ENCODE peak calls at places on chromosomes 11 and 22, in four cellular contexts. S is lower leg skin, T is uterus, R is stomach. A is an unnamed sample.

GRCh38 chr11:123291201-123291869 is 96.3 kb upstream of the CLMP start:
- DNase-seq in S (no peak), T (no peak), R (no peak), A (no peak)

GRCh38 chr22:19879248-19879575 is 24.5 kb upstream of the GNB1L start:
- DNase-seq in S (peak), T (no peak), R (no peak), A (no peak)

GRCh38 chr11:44625759-44626523 is 60.5 kb downstream of the CD82 start:
- DNase-seq in S (peak), T (no peak), R (peak), A (peak)

GRCh38 chr11:71543866-71544265 is 4.4 kb upstream of the KRTAP5-9 start:
- DNase-seq in S (no peak), T (no peak), R (no peak), A (peak)

GRCh38 chr22:43162412-43163150 is 11.2 kb downstream of the TSPO start:
- DNase-seq in S (no peak), T (no peak), R (no peak), A (no peak)

GRCh38 chr22:28015056-28015445 is 96.0 kb upstream of the PITPNB start:
- DNase-seq in S (peak), T (no peak), R (no peak), A (no peak)

GRCh38 chr22:46091277-46091977 is 58.9 kb upstream of the PPARA start:
- DNase-seq in S (no peak), T (no peak), R (no peak), A (no peak)

GRCh38 chr11:108007819-108008218 is 879 bp upstream of the CUL5 start:
- DNase-seq in S (no peak), T (no peak), R (no peak), A (no peak)

GRCh38 chr11:35260342-35260985 is 121.5 kb downstream of the CD44 start:
- DNase-seq in S (no peak), T (no peak), R (no peak), A (no peak)

GRCh38 chr22:36383110-36383581 is 4.6 kb downstream of the MYH9 start:
- DNase-seq in S (no peak), T (no peak), R (peak), A (peak)

GRCh38 chr22:20762233-20762796 is 11.6 kb upstream of the SERPIND1 start:
- DNase-seq in S (no peak), T (no peak), R (no peak), A (no peak)

GRCh38 chr22:45460288-45461109 is 42.2 kb upstream of the FBLN1 start:
- DNase-seq in S (no peak), T (peak), R (no peak), A (no peak)

GRCh38 chr11:36567684-36568083 is at the start of gene RAG1:
- DNase-seq in S (no peak), T (no peak), R (no peak), A (no peak)
- TF ChIP-seq POLR2A in S (no peak), T (no peak), R (no peak), A (no peak)

DNA sequence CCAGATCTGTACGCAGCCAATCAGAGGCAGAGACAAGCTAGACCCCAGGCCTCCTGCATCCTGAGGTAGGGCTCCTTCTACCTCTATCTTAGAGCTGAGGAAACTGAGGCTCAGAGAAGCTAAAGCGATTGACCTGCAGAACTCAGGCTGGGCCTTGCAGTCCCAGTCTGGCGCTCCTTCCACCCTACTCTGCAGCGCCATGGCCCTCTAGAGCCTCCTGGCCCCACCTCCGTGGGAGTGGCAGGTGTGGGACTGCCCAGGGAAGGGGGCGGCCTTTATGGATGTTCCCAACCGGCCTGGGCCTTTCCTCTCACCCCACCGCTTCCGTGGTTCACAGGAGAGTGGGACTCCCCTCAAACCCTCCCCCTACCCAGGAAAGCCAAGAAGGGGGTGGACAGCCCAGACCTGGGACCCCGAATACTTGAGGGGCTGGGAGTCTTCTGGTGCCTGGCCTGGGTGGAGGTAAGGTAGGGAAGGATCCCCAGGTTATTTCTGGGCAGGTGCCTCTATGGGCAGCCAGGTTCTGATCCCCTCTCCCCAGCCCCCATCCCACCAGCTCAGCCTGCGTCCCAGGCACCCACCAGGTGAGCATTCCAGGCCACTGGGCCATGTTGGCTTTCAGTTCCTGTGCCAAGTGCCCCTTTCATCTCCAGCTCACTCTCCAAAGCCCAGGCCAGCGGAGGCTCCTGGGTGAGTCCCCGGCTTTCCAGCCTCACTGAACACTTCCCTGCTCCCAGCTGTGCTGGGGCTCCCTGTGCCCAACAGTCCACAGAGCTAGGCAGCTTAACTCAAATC is 3.0 kb downstream of the WNT11 start:
- DNase-seq in S (no peak), T (no peak), R (no peak), A (no peak)
- TF ChIP-seq CTCF in S (no peak), T (no peak), R (no peak), A (no peak)

DNA sequence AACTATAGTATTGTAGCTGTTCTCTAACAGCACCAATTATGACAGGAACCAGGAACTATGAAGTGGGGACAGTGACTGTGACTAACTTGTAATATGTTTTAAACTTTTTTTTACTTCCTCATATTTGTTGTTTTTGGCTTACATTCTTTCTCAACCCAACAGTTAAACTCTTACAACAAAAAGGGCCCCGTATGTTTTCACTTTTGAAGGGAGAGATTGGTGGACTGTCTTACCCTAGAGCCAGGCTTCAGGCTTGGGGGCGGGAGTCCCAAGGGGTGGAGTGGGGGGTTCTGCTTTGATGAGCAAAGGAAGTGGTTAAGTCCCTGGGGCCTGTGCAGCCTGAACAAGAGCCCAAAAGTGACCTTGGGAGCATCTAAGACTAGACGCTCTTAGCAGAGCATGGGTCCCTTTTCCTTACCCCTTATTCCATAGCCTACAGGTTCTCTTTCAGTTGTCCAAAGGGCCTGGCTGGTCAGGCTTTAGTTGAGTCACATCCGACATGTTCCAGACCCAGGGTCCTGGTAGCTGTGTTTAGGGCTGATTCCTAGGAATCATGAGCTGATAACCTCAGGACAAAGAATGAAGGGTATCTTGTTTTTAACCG is 38.8 kb downstream of the STIM1 start:
- DNase-seq in S (no peak), T (no peak), R (no peak), A (peak)
- TF ChIP-seq POLR2A in S (no peak), T (no peak), R (no peak), A (no peak)

DNA sequence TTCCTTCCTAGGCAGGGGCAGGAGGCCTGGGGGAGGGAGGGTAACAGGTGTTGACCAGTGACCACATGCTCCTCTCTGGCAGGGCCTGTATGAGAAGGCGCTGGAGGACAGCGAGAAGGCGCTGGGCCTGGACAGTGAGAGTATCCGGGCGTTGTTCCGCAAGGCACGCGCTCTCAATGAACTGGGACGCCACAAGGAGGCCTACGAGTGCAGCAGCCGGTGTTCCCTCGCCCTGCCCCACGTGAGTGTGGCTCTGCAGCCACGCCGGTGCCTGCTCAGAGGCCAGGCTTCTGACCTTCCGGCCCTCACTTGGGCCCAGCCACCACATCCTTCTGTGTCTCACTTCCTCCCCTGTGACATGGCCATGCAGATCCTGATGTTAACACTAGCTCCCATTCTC is 25.8 kb downstream of the ZC3H7B start:
- DNase-seq in S (no peak), T (no peak), R (no peak), A (no peak)
- TF ChIP-seq CTCF in S (no peak), T (no peak), R (no peak), A (no peak)

GRCh38 chr11:119320593-119321524 is 3.9 kb upstream of the MCAM start:
- DNase-seq in S (peak), T (peak), R (peak), A (peak)
- TF ChIP-seq POLR2A in S (no peak), T (peak), R (no peak), A (peak)

GRCh38 chr11:119727523-119728081 is 1.4 kb downstream of the NECTIN1 start:
- DNase-seq in S (no peak), T (peak), R (peak), A (peak)
- TF ChIP-seq CTCF in S (no peak), T (no peak), R (no peak), A (peak)

GRCh38 chr11:112073941-112074811 is at the start of the genes NKAPD1 and PIH1D2:
- DNase-seq in S (peak), T (peak), R (peak), A (peak)
- TF ChIP-seq POLR2A in S (no peak), T (no peak), R (no peak), A (peak)